ENCODE peak calls at places on chromosome 11, in five cellular contexts. H is tibial artery, F is heart right ventricle, N is adrenal gland, B is cardiac muscle cell. I is an unnamed sample.

GRCh38 chr11:35272391-35272821 is 133.4 kb downstream of the CD44 start:
- DNase-seq in N (no peak), F (no peak), H (no peak), B (no peak), I (no peak)

GRCh38 chr11:21264125-21264524 is 594.7 kb downstream of the NELL1 start:
- DNase-seq in B (no peak), N (no peak), H (no peak), F (no peak), I (no peak)

GRCh38 chr11:30328676-30329075 is 5.8 kb downstream of the ARL14EP start:
- DNase-seq in N (no peak), H (no peak), B (no peak), F (no peak), I (no peak)

GRCh38 chr11:127270848-127271247 is 270.3 kb upstream of the KIRREL3 start:
- DNase-seq in F (no peak), B (no peak), N (no peak), H (no peak), I (no peak)

GRCh38 chr11:122807731-122808485 is 30.4 kb upstream of the CRTAM start:
- DNase-seq in H (no peak), B (no peak), F (no peak), N (no peak), I (no peak)

GRCh38 chr11:121311373-121311772 is 18.8 kb downstream of the SC5D start:
- DNase-seq in B (no peak), N (no peak), F (no peak), H (no peak), I (no peak)

GRCh38 chr11:33668468-33668825 is 32.2 kb downstream of the C11orf91 start:
- DNase-seq in F (no peak), H (no peak), B (no peak), N (no peak), I (no peak)

GRCh38 chr11:3208272-3208671 is 10.3 kb downstream of the MRGPRG start:
- DNase-seq in N (no peak), H (no peak), B (no peak), F (no peak), I (no peak)

GRCh38 chr11:1202154-1202775 is 20.6 kb upstream of the MUC5B start:
- DNase-seq in N (no peak), F (peak), H (no peak), B (no peak), I (peak)

GRCh38 chr11:128738942-128739341 is 45.1 kb downstream of the FLI1 start:
- DNase-seq in N (no peak), B (no peak), H (no peak), F (no peak), I (no peak)

GRCh38 chr11:28835317-28835716 is 727.1 kb downstream of the METTL15 start:
- DNase-seq in H (no peak), F (no peak), N (no peak), B (no peak), I (no peak)

GRCh38 chr11:78202733-78203167 is 14.0 kb downstream of the USP35 start:
- DNase-seq in N (no peak), B (no peak), H (no peak), F (no peak), I (no peak)

GRCh38 chr11:46377266-46377665 is 4.2 kb upstream of the MDK start:
- DNase-seq in N (no peak), F (no peak), B (no peak), H (no peak), I (no peak)

GRCh38 chr11:7251836-7252682 is at the start of gene SYT9:
- DNase-seq in B (peak), N (peak), F (peak), H (no peak), I (peak)

GRCh38 chr11:3631331-3631730 is 10.5 kb downstream of the ART5 start:
- DNase-seq in B (no peak), N (no peak), H (no peak), F (no peak), I (no peak)

GRCh38 chr11:129639300-129639699 is 176.3 kb upstream of the TMEM45B start:
- DNase-seq in N (no peak), F (no peak), H (no peak), B (no peak), I (no peak)

GRCh38 chr11:110128161-110128560 is 35.0 kb downstream of the ZC3H12C start:
- DNase-seq in H (no peak), F (no peak), N (no peak), B (no peak), I (peak)

GRCh38 chr11:70712471-70712870 is 314.1 kb downstream of the CTTN start:
- DNase-seq in F (no peak), B (no peak), N (peak), H (no peak), I (no peak)

GRCh38 chr11:93585758-93586157 is 42.6 kb upstream of the SMCO4 start:
- DNase-seq in B (no peak), H (no peak), F (no peak), N (peak), I (no peak)

GRCh38 chr11:75356613-75357012 is 5.2 kb upstream of the ARRB1 start:
- DNase-seq in H (no peak), F (no peak), N (no peak), B (no peak), I (no peak)

GRCh38 chr11:12680246-12680939 is 6.2 kb downstream of the TEAD1 start:
- DNase-seq in B (peak), H (peak), N (peak), F (peak), I (peak)

GRCh38 chr11:15627560-15627959 is 512.8 kb downstream of the INSC start:
- DNase-seq in N (no peak), B (no peak), F (no peak), H (no peak), I (no peak)

GRCh38 chr11:2219318-2220017 is 47.9 kb upstream of the TH start:
- DNase-seq in H (no peak), N (no peak), B (no peak), F (no peak), I (no peak)

GRCh38 chr11:57932105-57932504 is 91.6 kb upstream of the OR9Q1 start:
- DNase-seq in B (no peak), N (no peak), H (no peak), F (no peak), I (no peak)

GRCh38 chr11:57568330-57568766 is 876 bp upstream of the UBE2L6 start:
- DNase-seq in N (no peak), H (peak), F (peak), B (no peak), I (no peak)

GRCh38 chr11:76768091-76769047 is 14.8 kb upstream of the TSKU start:
- DNase-seq in F (no peak), N (no peak), B (no peak), H (peak), I (peak)

GRCh38 chr11:128458316-128458715 is 129.0 kb downstream of the ETS1 start:
- DNase-seq in N (peak), B (no peak), F (no peak), H (no peak), I (no peak)

GRCh38 chr11:2258501-2259465 is 11.6 kb downstream of the ASCL2 start:
- DNase-seq in B (no peak), H (no peak), N (no peak), F (no peak), I (no peak)

GRCh38 chr11:67053896-67054850 is 2.5 kb upstream of the RHOD start:
- DNase-seq in H (peak), F (peak), B (peak), N (peak), I (peak)

GRCh38 chr11:133922078-133922870 is 34.5 kb downstream of the IGSF9B start:
- DNase-seq in F (no peak), B (no peak), H (no peak), N (no peak), I (no peak)

GRCh38 chr11:39374963-39375698 is 2084.3 kb downstream of the LRRC4C start:
- DNase-seq in F (no peak), H (no peak), B (peak), N (no peak), I (no peak)

GRCh38 chr11:111452146-111452545 is 60.0 kb downstream of the BTG4 start:
- DNase-seq in F (no peak), N (no peak), H (no peak), B (no peak), I (no peak)

GRCh38 chr11:9250139-9250582 is 15.0 kb downstream of the DENND5A start:
- DNase-seq in F (no peak), B (no peak), N (no peak), H (no peak), I (no peak)

GRCh38 chr11:122556605-122557004 is 98.9 kb upstream of the UBASH3B start:
- DNase-seq in N (no peak), H (no peak), F (peak), B (peak), I (no peak)

GRCh38 chr11:64914123-64914522 is 2.9 kb downstream of the ATG2A start:
- DNase-seq in F (no peak), B (no peak), N (no peak), H (no peak), I (no peak)

GRCh38 chr11:120773501-120774031 is 250.3 kb upstream of the TBCEL start:
- DNase-seq in B (no peak), H (no peak), N (peak), F (no peak), I (no peak)

GRCh38 chr11:104912102-104912501 is 13.8 kb upstream of the CASP12 start:
- DNase-seq in F (no peak), N (no peak), H (no peak), B (no peak), I (no peak)

GRCh38 chr11:120792306-120792705 is 231.6 kb upstream of the TBCEL start:
- DNase-seq in H (no peak), N (no peak), F (no peak), B (peak), I (no peak)

GRCh38 chr11:420054-420910 is 5.5 kb upstream of the SIGIRR start:
- DNase-seq in F (peak), N (no peak), H (peak), B (no peak), I (no peak)

GRCh38 chr11:45900916-45901617 is 6.0 kb downstream of the FREY1 start:
- DNase-seq in H (no peak), F (peak), N (peak), B (no peak), I (no peak)

DNA sequence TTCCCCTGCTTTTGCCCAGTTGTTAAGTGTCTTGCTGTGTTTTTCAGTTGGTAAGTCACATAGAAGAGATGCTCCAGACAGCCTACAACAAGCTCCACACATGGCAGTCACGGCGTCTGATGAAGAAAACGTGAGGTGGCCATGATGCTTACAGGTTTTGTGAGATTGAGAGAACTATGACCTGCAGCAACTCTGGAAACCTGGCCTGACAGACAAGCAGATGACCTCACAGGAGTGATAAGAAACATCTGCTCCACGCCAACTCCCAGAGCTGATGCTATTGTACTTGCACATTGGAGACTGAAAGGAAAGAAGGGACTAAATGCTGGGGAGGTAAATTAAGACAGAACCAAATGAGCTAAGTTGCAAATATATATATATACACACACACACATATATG is 28.6 kb upstream of the LDHA start:
- DNase-seq in B (no peak), H (no peak), N (no peak), F (no peak), I (no peak)
- H3K4me3 ChIP-seq in B (no peak), H (no peak), N (no peak), F (no peak), I (no peak)

DNA sequence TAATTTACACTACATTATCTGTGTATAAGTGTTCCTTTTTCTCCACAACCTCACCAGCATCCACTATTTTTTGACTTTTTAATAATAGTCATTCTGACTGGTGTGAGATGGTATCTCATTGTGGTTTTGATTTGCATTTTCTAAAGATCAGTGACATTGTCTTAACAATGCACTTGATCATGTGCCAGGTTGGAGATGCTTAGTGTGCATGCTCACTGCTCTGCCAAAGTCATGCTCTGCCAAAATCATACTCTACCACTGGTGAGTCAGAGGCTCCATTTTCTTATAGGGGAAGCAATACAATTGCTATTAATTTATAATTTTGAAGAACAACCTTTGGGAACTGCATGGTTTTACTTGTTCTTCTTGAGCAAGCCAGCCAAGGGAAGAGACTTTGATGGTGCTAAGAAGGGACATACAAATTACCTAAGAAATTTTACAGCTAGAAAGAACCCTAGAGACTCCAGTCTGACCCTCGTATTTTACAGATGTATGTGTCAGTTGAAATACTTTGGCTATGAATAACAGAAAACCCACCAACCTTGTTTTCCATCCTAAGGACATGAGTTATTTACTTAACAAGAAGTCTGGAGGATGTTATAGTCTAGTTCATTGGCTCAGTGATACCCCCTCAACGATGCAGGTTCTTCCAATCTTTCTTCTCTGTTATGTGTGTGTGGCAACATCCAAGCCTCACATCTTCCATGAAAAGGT is 368.9 kb downstream of the DDX10 start:
- DNase-seq in H (no peak), F (no peak), N (peak), B (no peak), I (no peak)
- H3K27ac ChIP-seq in H (no peak), F (no peak), N (no peak), B (no peak), I (no peak)

DNA sequence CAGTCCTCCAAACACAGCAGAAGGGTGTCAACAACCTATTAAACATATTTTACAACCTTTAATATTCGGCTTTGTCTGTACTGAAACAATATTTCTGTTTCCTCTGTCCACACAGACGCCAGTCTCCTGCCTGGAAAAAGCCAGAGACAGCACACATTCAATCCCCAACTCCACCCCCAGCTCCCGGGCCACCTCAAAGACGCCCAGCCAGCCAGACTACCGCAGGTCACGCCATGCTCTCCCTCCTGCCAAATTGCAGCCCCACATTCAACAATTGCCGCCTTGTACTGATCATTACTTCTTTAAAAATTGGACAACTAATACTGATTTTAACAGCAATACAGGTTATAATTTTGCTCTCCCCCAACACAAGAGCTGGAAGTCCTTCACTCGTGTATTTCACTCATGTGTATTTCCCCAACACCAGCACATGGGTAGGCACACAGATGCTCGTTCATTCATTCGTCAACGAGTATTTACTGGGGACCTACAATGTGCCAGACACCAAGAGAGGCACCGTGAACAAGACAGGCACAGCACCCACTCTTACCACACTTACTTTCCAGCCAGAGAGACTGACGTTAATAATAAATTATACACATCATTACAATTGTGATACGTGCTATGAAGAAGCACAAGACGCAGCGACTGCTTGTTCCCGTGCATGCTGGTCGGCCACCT is 1.1 kb downstream of the SERGEF start:
- DNase-seq in H (no peak), B (no peak), F (no peak), N (no peak), I (no peak)
- H3K4me3 ChIP-seq in H (peak), B (peak), F (peak), N (no peak), I (peak)

DNA sequence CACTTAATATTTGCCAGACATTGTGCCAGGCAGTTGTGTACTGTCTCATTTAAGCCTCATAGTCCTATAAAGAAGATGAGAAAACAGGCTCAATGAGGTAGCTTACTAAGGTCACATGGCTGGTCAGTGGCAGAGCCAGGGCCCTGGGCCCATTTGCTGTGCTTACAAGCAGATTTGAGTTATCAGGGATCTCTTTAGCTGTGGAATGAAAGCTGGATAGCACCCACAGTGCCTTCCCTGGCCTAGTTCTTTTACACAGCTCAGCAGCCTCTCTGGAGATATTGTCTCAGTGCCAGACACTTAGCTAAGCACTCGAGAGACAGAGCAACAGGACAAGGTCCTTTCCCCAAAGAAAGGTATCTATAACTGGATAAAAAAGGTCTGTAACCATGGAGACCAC is 6.1 kb downstream of the TMEM86A start:
- DNase-seq in F (no peak), N (no peak), B (no peak), H (no peak), I (no peak)
- H3K27ac ChIP-seq in F (peak), N (no peak), B (no peak), H (no peak), I (peak)

GRCh38 chr11:68373810-68374501 is 61.6 kb downstream of the LRP5 start:
- DNase-seq in H (no peak), N (peak), B (peak), F (peak), I (peak)

GRCh38 chr11:68372625-68373024 is 60.2 kb downstream of the LRP5 start:
- DNase-seq in F (no peak), N (no peak), H (no peak), B (no peak), I (no peak)

GRCh38 chr11:68375337-68375736 is 62.9 kb downstream of the LRP5 start:
- DNase-seq in F (no peak), H (no peak), N (no peak), B (no peak), I (no peak)

GRCh38 chr11:68373189-68373809 is 60.9 kb downstream of the LRP5 start:
- DNase-seq in H (peak), N (no peak), F (peak), B (no peak), I (peak)

DNA sequence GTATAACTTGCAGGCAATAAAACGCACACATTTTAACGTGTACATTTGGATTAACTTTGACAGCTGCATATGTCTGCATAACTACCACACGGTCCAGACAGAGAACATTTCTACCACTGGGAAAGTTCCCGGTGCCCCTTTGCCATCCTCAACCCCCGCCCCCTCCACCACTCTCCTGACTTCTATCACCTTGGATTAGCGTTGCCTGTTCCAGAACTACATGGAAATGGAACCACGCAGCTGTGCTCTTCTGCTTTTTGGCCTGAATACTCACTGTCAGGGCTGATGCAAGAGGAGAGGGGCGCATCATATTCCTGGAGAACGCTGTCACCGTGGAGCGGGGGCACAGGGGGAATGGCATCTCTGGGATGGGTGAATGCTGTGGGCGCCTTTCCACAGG is 62.1 kb downstream of the LRP5 start:
- DNase-seq in N (no peak), F (no peak), H (no peak), B (no peak), I (peak)
- H3K4me3 ChIP-seq in N (no peak), F (peak), H (peak), B (no peak), I (peak)

GRCh38 chr11:116255234-116255953 is 517.4 kb downstream of the BUD13 start:
- DNase-seq in N (no peak), F (no peak), H (no peak), B (no peak), I (no peak)

GRCh38 chr11:116258821-116259220 is 514.0 kb downstream of the BUD13 start:
- DNase-seq in H (no peak), B (no peak), N (no peak), F (no peak), I (no peak)

GRCh38 chr11:116257092-116257491 is 515.7 kb downstream of the BUD13 start:
- DNase-seq in F (no peak), N (no peak), B (peak), H (no peak), I (no peak)

GRCh38 chr11:116257871-116258270 is 514.9 kb downstream of the BUD13 start:
- DNase-seq in B (no peak), F (no peak), N (no peak), H (no peak), I (no peak)

DNA sequence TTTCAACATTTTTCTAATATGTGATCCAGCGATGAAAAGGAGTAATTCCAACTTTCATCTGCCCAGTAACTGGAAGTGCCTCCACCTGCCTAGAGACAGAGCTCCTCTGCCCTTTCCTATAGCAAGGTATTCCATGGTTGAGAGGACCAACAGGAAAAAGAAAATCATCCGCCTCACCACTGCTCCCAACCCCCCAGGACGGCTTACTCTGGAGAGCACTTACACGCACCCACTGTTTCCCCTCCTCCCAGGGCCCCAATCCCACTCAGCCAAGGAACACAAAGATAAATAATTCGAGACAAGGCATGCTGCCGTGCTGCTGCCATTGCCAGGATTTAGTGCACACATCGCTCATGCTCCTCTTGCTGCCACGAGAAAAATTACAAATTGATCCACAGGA is 516.6 kb downstream of the BUD13 start:
- DNase-seq in H (no peak), B (no peak), F (no peak), N (no peak), I (no peak)
- H3K27ac ChIP-seq in H (no peak), B (no peak), F (no peak), N (no peak), I (no peak)

GRCh38 chr11:73194593-73194992 is 23.5 kb upstream of the P2RY2 start:
- DNase-seq in F (no peak), H (no peak), B (no peak), N (no peak), I (no peak)
- H3K4me3 ChIP-seq in F (no peak), H (no peak), B (no peak), N (no peak), I (no peak)